ENCODE peak calls at places on chromosomes 3 and 15, in ten cellular contexts. One of them, this sample, is unnamed.

GRCh38 chr3:183254816-183255730 is 2.0 kb downstream of the B3GNT5 start:
- DNase-seq in HS-5: no peak
- DNase-seq in cardiac muscle cell: no peak
- DNase-seq in AML-193: peak; percentile 34
- DNase-seq in stimulated activated CD4-positive, alpha-beta T cell treated with anti-CD3 and anti-CD28 coated beads, Interleukin-15, amount 100 ng/mL, for 1 hour: no peak
- DNase-seq in mucosa of descending colon: peak; percentile 40
- DNase-seq in PC-3: peak; percentile 74
- DNase-seq in left cardiac atrium: no peak
- DNase-seq in Right ventricle myocardium superior: no peak
- DNase-seq in H54: no peak
- DNase-seq in this sample: no peak

GRCh38 chr3:98800401-98800800 is 37.3 kb downstream of the ST3GAL6 start:
- DNase-seq in HS-5: no peak
- DNase-seq in cardiac muscle cell: no peak
- DNase-seq in AML-193: no peak
- DNase-seq in stimulated activated CD4-positive, alpha-beta T cell treated with anti-CD3 and anti-CD28 coated beads, Interleukin-15, amount 100 ng/mL, for 1 hour: no peak
- DNase-seq in mucosa of descending colon: no peak
- DNase-seq in PC-3: no peak
- DNase-seq in left cardiac atrium: no peak
- DNase-seq in Right ventricle myocardium superior: no peak
- DNase-seq in H54: no peak
- DNase-seq in this sample: no peak

GRCh38 chr3:56323986-56324420 is 144.3 kb downstream of the ERC2 start:
- DNase-seq in HS-5: peak; percentile 76
- DNase-seq in cardiac muscle cell: peak; percentile 23
- DNase-seq in AML-193: no peak
- DNase-seq in stimulated activated CD4-positive, alpha-beta T cell treated with anti-CD3 and anti-CD28 coated beads, Interleukin-15, amount 100 ng/mL, for 1 hour: no peak
- DNase-seq in mucosa of descending colon: no peak
- DNase-seq in PC-3: peak; percentile 43
- DNase-seq in left cardiac atrium: peak; percentile 21
- DNase-seq in Right ventricle myocardium superior: no peak
- DNase-seq in H54: peak; percentile 52
- DNase-seq in this sample: no peak

GRCh38 chr3:15948403-15948802 is 150.6 kb upstream of the ANKRD28 start:
- DNase-seq in HS-5: no peak
- DNase-seq in cardiac muscle cell: no peak
- DNase-seq in AML-193: no peak
- DNase-seq in stimulated activated CD4-positive, alpha-beta T cell treated with anti-CD3 and anti-CD28 coated beads, Interleukin-15, amount 100 ng/mL, for 1 hour: no peak
- DNase-seq in mucosa of descending colon: no peak
- DNase-seq in PC-3: no peak
- DNase-seq in left cardiac atrium: no peak
- DNase-seq in Right ventricle myocardium superior: no peak
- DNase-seq in H54: no peak
- DNase-seq in this sample: no peak

GRCh38 chr15:80761754-80762153 is 17.4 kb upstream of the CEMIP start:
- DNase-seq in HS-5: no peak
- DNase-seq in cardiac muscle cell: no peak
- DNase-seq in AML-193: no peak
- DNase-seq in stimulated activated CD4-positive, alpha-beta T cell treated with anti-CD3 and anti-CD28 coated beads, Interleukin-15, amount 100 ng/mL, for 1 hour: no peak
- DNase-seq in mucosa of descending colon: no peak
- DNase-seq in PC-3: no peak
- DNase-seq in left cardiac atrium: no peak
- DNase-seq in Right ventricle myocardium superior: no peak
- DNase-seq in H54: no peak
- DNase-seq in this sample: no peak

GRCh38 chr3:127764841-127765362 is 57.4 kb downstream of the MGLL start:
- DNase-seq in HS-5: peak; percentile 54
- DNase-seq in cardiac muscle cell: no peak
- DNase-seq in AML-193: no peak
- DNase-seq in stimulated activated CD4-positive, alpha-beta T cell treated with anti-CD3 and anti-CD28 coated beads, Interleukin-15, amount 100 ng/mL, for 1 hour: no peak
- DNase-seq in mucosa of descending colon: no peak
- DNase-seq in PC-3: no peak
- DNase-seq in left cardiac atrium: no peak
- DNase-seq in Right ventricle myocardium superior: no peak
- DNase-seq in H54: no peak
- DNase-seq in this sample: no peak

GRCh38 chr3:159818399-159818798 is 170.2 kb upstream of the IL12A start:
- DNase-seq in HS-5: no peak
- DNase-seq in cardiac muscle cell: peak; percentile 41
- DNase-seq in AML-193: no peak
- DNase-seq in stimulated activated CD4-positive, alpha-beta T cell treated with anti-CD3 and anti-CD28 coated beads, Interleukin-15, amount 100 ng/mL, for 1 hour: no peak
- DNase-seq in mucosa of descending colon: no peak
- DNase-seq in PC-3: no peak
- DNase-seq in left cardiac atrium: peak; percentile 31
- DNase-seq in Right ventricle myocardium superior: peak; percentile 75
- DNase-seq in H54: no peak
- DNase-seq in this sample: no peak

GRCh38 chr3:33315826-33316225 is 38.6 kb downstream of the FBXL2 start:
- DNase-seq in HS-5: peak; percentile 52
- DNase-seq in cardiac muscle cell: no peak
- DNase-seq in AML-193: no peak
- DNase-seq in stimulated activated CD4-positive, alpha-beta T cell treated with anti-CD3 and anti-CD28 coated beads, Interleukin-15, amount 100 ng/mL, for 1 hour: no peak
- DNase-seq in mucosa of descending colon: no peak
- DNase-seq in PC-3: peak; percentile 72
- DNase-seq in left cardiac atrium: no peak
- DNase-seq in Right ventricle myocardium superior: no peak
- DNase-seq in H54: peak; percentile 10
- DNase-seq in this sample: no peak

GRCh38 chr3:154972951-154973350 is 107.2 kb upstream of the MME start:
- DNase-seq in HS-5: no peak
- DNase-seq in cardiac muscle cell: no peak
- DNase-seq in AML-193: no peak
- DNase-seq in stimulated activated CD4-positive, alpha-beta T cell treated with anti-CD3 and anti-CD28 coated beads, Interleukin-15, amount 100 ng/mL, for 1 hour: no peak
- DNase-seq in mucosa of descending colon: no peak
- DNase-seq in PC-3: no peak
- DNase-seq in left cardiac atrium: no peak
- DNase-seq in Right ventricle myocardium superior: no peak
- DNase-seq in H54: no peak
- DNase-seq in this sample: no peak

GRCh38 chr15:27057904-27058645 is 87.1 kb downstream of the GABRG3 start:
- DNase-seq in HS-5: peak; percentile 83
- DNase-seq in cardiac muscle cell: no peak
- DNase-seq in AML-193: no peak
- DNase-seq in stimulated activated CD4-positive, alpha-beta T cell treated with anti-CD3 and anti-CD28 coated beads, Interleukin-15, amount 100 ng/mL, for 1 hour: no peak
- DNase-seq in mucosa of descending colon: no peak
- DNase-seq in PC-3: peak; percentile 59
- DNase-seq in left cardiac atrium: no peak
- DNase-seq in Right ventricle myocardium superior: no peak
- DNase-seq in H54: no peak
- DNase-seq in this sample: no peak